ENCODE peak calls at places on chromosomes 11 and 22, in four cellular contexts. L is body of pancreas; Y is HCT116; Q is activated CD8-positive, alpha-beta T cell treated with anti-CD3 and anti-CD28 coated beads, Interleukin-2, amount 10 ng/mL, durations not matched to agents 7 days and 5 days. X is an unnamed sample.

GRCh38 chr22:46678003-46678657 is 57.9 kb downstream of the GRAMD4 start:
- ATAC-seq in Q (no peak), Y (no peak), L (no peak), X (no peak)

GRCh38 chr11:210122-210802 is 2.8 kb downstream of the RIC8A start:
- ATAC-seq in L (no peak), Y (no peak), Q (no peak), X (no peak)

GRCh38 chr22:42977574-42977973 is 37.4 kb downstream of the PACSIN2 start:
- ATAC-seq in L (no peak), Q (no peak), Y (no peak), X (no peak)

GRCh38 chr11:70854891-70855556 is 397.4 kb downstream of the SHANK2 start:
- ATAC-seq in Q (no peak), Y (no peak), L (no peak), X (no peak)

GRCh38 chr22:38383417-38383816 is 66.2 kb upstream of the CSNK1E start:
- ATAC-seq in Y (no peak), L (no peak), Q (no peak), X (no peak)

GRCh38 chr22:45248832-45249561 is 8.3 kb upstream of the KIAA0930 start:
- ATAC-seq in Y (no peak), Q (no peak), L (no peak), X (no peak)

GRCh38 chr11:15969281-15969680 is 387.1 kb downstream of the SOX6 start:
- ATAC-seq in Q (no peak), Y (no peak), L (peak), X (peak)

GRCh38 chr11:46119053-46119351 is 2.3 kb downstream of the PHF21A start:
- ATAC-seq in Y (no peak), Q (no peak), L (no peak), X (no peak)

GRCh38 chr11:12179019-12179418 is 68.6 kb downstream of the MICAL2 start:
- ATAC-seq in Y (peak), Q (no peak), L (peak), X (no peak)

GRCh38 chr22:26949193-26949592 is 291.8 kb downstream of the MIAT start:
- ATAC-seq in Q (no peak), L (no peak), Y (no peak), X (peak)

GRCh38 chr11:82873919-82874333 is 26.3 kb downstream of the PRCP start:
- ATAC-seq in Q (peak), Y (no peak), L (no peak), X (no peak)

GRCh38 chr11:44747339-44747738 is 20.6 kb downstream of the TSPAN18 start:
- ATAC-seq in L (no peak), Y (no peak), Q (no peak), X (peak)